ENCODE peak calls at places on chromosomes 5 and 9, in eight cellular contexts. U is NCI-H1092 treated with DMSO at 0.1 percent for 48 hours; Y is D341Med; S is hepatocyte; C is stimulated activated CD4-positive, alpha-beta T cell treated with anti-CD3 and anti-CD28 coated beads, Interleukin-4, amount 100 ng/mL, for 4 hours; Z is nucleus accumbens; I is NCI-H345; V is HS-5. F is an unnamed sample.

GRCh38 chr9:72292184-72292787 is 72.7 kb downstream of the ZFAND5 start:
- DNase-seq in U (peak), Y (peak), S (peak), C (no peak), Z (no peak), I (no peak), V (no peak), F (peak)

GRCh38 chr5:174945853-174946252 is 221.5 kb downstream of the MSX2 start:
- DNase-seq in U (no peak), Y (peak), S (no peak), C (no peak), Z (no peak), I (peak), V (no peak), F (no peak)

GRCh38 chr9:72486606-72486955 is 34.8 kb upstream of the TMC1 start:
- DNase-seq in U (no peak), Y (no peak), S (no peak), C (no peak), Z (no peak), I (no peak), V (no peak), F (no peak)

GRCh38 chr9:137028281-137029057 is 432 bp upstream of the ABCA2 start:
- DNase-seq in U (peak), Y (peak), S (peak), C (peak), Z (no peak), I (peak), V (no peak), F (peak)

GRCh38 chr9:77735515-77735914 is 87.4 kb upstream of the GNA14 start:
- DNase-seq in U (no peak), Y (no peak), S (no peak), C (no peak), Z (no peak), I (no peak), V (no peak), F (no peak)

GRCh38 chr5:3181641-3182040 is 414.0 kb upstream of the IRX1 start:
- DNase-seq in U (no peak), Y (no peak), S (no peak), C (no peak), Z (no peak), I (no peak), V (no peak), F (peak)

GRCh38 chr5:163350083-163350482 is 87.3 kb upstream of the CCNG1 start:
- DNase-seq in U (no peak), Y (no peak), S (peak), C (no peak), Z (no peak), I (no peak), V (no peak), F (no peak)

GRCh38 chr5:32044904-32045303 is 129.2 kb downstream of the GOLPH3 start:
- DNase-seq in U (no peak), Y (peak), S (no peak), C (no peak), Z (no peak), I (no peak), V (peak), F (no peak)

GRCh38 chr9:79264511-79265448 is 307.0 kb upstream of the TLE4 start:
- DNase-seq in U (no peak), Y (no peak), S (no peak), C (no peak), Z (no peak), I (peak), V (no peak), F (peak)

GRCh38 chr5:104652271-104652861 is 1089.8 kb upstream of the NUDT12 start:
- DNase-seq in U (no peak), Y (no peak), S (no peak), C (no peak), Z (no peak), I (no peak), V (no peak), F (no peak)

GRCh38 chr9:38486837-38487236 is 62.6 kb upstream of the IGFBPL1 start:
- DNase-seq in U (no peak), Y (no peak), S (no peak), C (no peak), Z (no peak), I (no peak), V (no peak), F (no peak)

GRCh38 chr5:109558952-109559351 is 130.8 kb upstream of the MAN2A1 start:
- DNase-seq in U (no peak), Y (no peak), S (no peak), C (no peak), Z (no peak), I (no peak), V (no peak), F (no peak)

GRCh38 chr5:38695021-38695961 is 138.8 kb upstream of the LIFR start:
- DNase-seq in U (no peak), Y (no peak), S (no peak), C (no peak), Z (no peak), I (no peak), V (no peak), F (peak)

GRCh38 chr9:131020388-131020787 is 11.4 kb downstream of the LAMC3 start:
- DNase-seq in U (no peak), Y (no peak), S (peak), C (no peak), Z (no peak), I (no peak), V (peak), F (no peak)

GRCh38 chr5:135486131-135486530 is 34.0 kb upstream of the TIFAB start:
- DNase-seq in U (no peak), Y (no peak), S (no peak), C (no peak), Z (no peak), I (no peak), V (no peak), F (no peak)

GRCh38 chr5:120382813-120383212 is 81.3 kb upstream of the PRR16 start:
- DNase-seq in U (no peak), Y (no peak), S (no peak), C (no peak), Z (no peak), I (no peak), V (no peak), F (no peak)

GRCh38 chr5:10455273-10455670 is 13.6 kb downstream of the ROPN1L start:
- DNase-seq in U (no peak), Y (no peak), S (no peak), C (no peak), Z (no peak), I (no peak), V (no peak), F (peak)

GRCh38 chr9:21381752-21382339 is 3.4 kb downstream of the IFNA2 start:
- DNase-seq in U (no peak), Y (no peak), S (peak), C (no peak), Z (no peak), I (peak), V (no peak), F (peak)

GRCh38 chr5:41925555-41925946 is 470 bp downstream of the FBXO4 start:
- DNase-seq in U (peak), Y (no peak), S (no peak), C (peak), Z (no peak), I (peak), V (no peak), F (peak)

GRCh38 chr9:77423841-77424240 is 224.3 kb downstream of the GNA14 start:
- DNase-seq in U (no peak), Y (no peak), S (no peak), C (no peak), Z (no peak), I (no peak), V (no peak), F (no peak)

GRCh38 chr9:76894198-76894597 is 11.7 kb downstream of the PRUNE2 start:
- DNase-seq in U (no peak), Y (no peak), S (no peak), C (no peak), Z (no peak), I (no peak), V (no peak), F (no peak)

GRCh38 chr5:43997647-43998251 is 391.5 kb downstream of the FGF10 start:
- DNase-seq in U (no peak), Y (no peak), S (peak), C (no peak), Z (no peak), I (no peak), V (peak), F (peak)

GRCh38 chr5:83551826-83552225 is 80.3 kb downstream of the VCAN start:
- DNase-seq in U (no peak), Y (no peak), S (peak), C (no peak), Z (no peak), I (no peak), V (no peak), F (peak)

GRCh38 chr9:98596486-98596885 is 112.2 kb downstream of the GABBR2 start:
- DNase-seq in U (no peak), Y (no peak), S (no peak), C (no peak), Z (no peak), I (no peak), V (no peak), F (no peak)

GRCh38 chr9:124419832-124420489 is 4.7 kb upstream of the PSMB7 start:
- DNase-seq in U (no peak), Y (no peak), S (no peak), C (no peak), Z (no peak), I (no peak), V (no peak), F (no peak)

GRCh38 chr9:32928145-32928763 is 73.2 kb downstream of the APTX start:
- DNase-seq in U (no peak), Y (no peak), S (peak), C (no peak), Z (no peak), I (no peak), V (no peak), F (no peak)

GRCh38 chr5:33576726-33577620 is 136.2 kb downstream of the TARS1 start:
- DNase-seq in U (no peak), Y (no peak), S (no peak), C (no peak), Z (no peak), I (no peak), V (no peak), F (no peak)

GRCh38 chr5:105544300-105544699 is 1981.7 kb upstream of the NUDT12 start:
- DNase-seq in U (no peak), Y (no peak), S (no peak), C (no peak), Z (no peak), I (no peak), V (no peak), F (no peak)

GRCh38 chr9:107566596-107566995 is 77.0 kb upstream of the KLF4 start:
- DNase-seq in U (no peak), Y (no peak), S (no peak), C (no peak), Z (no peak), I (no peak), V (no peak), F (no peak)

GRCh38 chr5:107959573-107960279 is 289.0 kb upstream of the EFNA5 start:
- DNase-seq in U (no peak), Y (no peak), S (no peak), C (no peak), Z (no peak), I (no peak), V (no peak), F (no peak)

GRCh38 chr9:132985489-132985888 is 7.0 kb downstream of the GFI1B start:
- DNase-seq in U (no peak), Y (no peak), S (no peak), C (no peak), Z (no peak), I (no peak), V (no peak), F (no peak)

GRCh38 chr5:116779846-116780245 is 205.2 kb upstream of the SEMA6A start:
- DNase-seq in U (no peak), Y (no peak), S (no peak), C (no peak), Z (no peak), I (no peak), V (no peak), F (no peak)

GRCh38 chr9:78031271-78031825 is at the start of gene GNAQ:
- DNase-seq in U (peak), Y (peak), S (peak), C (peak), Z (no peak), I (peak), V (no peak), F (peak)

GRCh38 chr9:120405860-120406259 is 174.1 kb downstream of the CDK5RAP2 start:
- DNase-seq in U (no peak), Y (no peak), S (no peak), C (no peak), Z (no peak), I (no peak), V (no peak), F (no peak)

GRCh38 chr5:180084638-180085561 is 13.3 kb upstream of the RNF130 start:
- DNase-seq in U (peak), Y (no peak), S (peak), C (no peak), Z (no peak), I (peak), V (no peak), F (peak)

F was measured in left kidney.